ENCODE peak calls at places on chromosomes 4 and X, in eight cellular contexts. J, P, W, M, G, L, Y and X are unnamed samples.

GRCh38 chr4:1961563-1961962 is 47.2 kb downstream of the NELFA start:
- DNase-seq in J (no peak), P (no peak), W (no peak), M (no peak), G (no peak), L (no peak), Y (no peak), X (no peak)

GRCh38 chr4:113026556-113026955 is 22.9 kb upstream of the ANK2 start:
- DNase-seq in J (no peak), P (no peak), W (no peak), M (no peak), G (no peak), L (peak), Y (no peak), X (no peak)

GRCh38 chr4:169238445-169238844 is 32.3 kb downstream of the SH3RF1 start:
- DNase-seq in J (no peak), P (no peak), W (no peak), M (no peak), G (no peak), L (no peak), Y (peak), X (no peak)

GRCh38 chrX:129577473-129577872 is 37.4 kb downstream of the OCRL start:
- DNase-seq in J (peak), P (no peak), W (no peak), M (no peak), G (no peak), L (peak), Y (peak), X (no peak)

GRCh38 chrX:75522565-75523411 is at the start of gene ZDHHC15:
- DNase-seq in J (no peak), P (no peak), W (peak), M (peak), G (peak), L (no peak), Y (peak), X (peak)

GRCh38 chrX:132489256-132490085 is 633 bp upstream of the MBNL3 start:
- DNase-seq in J (peak), P (peak), W (no peak), M (peak), G (peak), L (no peak), Y (no peak), X (peak)

GRCh38 chr4:113404846-113405245 is 355.4 kb downstream of the ANK2 start:
- DNase-seq in J (no peak), P (peak), W (no peak), M (no peak), G (peak), L (no peak), Y (no peak), X (no peak)

GRCh38 chrX:29721152-29721551 is 494.2 kb upstream of the MAGEB2 start:
- DNase-seq in J (no peak), P (no peak), W (no peak), M (no peak), G (no peak), L (no peak), Y (no peak), X (no peak)

GRCh38 chr4:7699040-7699439 is 240.6 kb downstream of the AFAP1 start:
- DNase-seq in J (no peak), P (no peak), W (no peak), M (no peak), G (peak), L (peak), Y (peak), X (no peak)

GRCh38 chrX:135340827-135341226 is 31.5 kb downstream of the ETDC start:
- DNase-seq in J (no peak), P (no peak), W (no peak), M (no peak), G (no peak), L (no peak), Y (peak), X (no peak)

GRCh38 chrX:107565916-107566602 is 62.3 kb upstream of the PRPS1 start:
- DNase-seq in J (peak), P (no peak), W (no peak), M (peak), G (no peak), L (peak), Y (no peak), X (no peak)

GRCh38 chr4:99165978-99166377 is 21.9 kb upstream of the ADH4 start:
- DNase-seq in J (no peak), P (no peak), W (no peak), M (no peak), G (no peak), L (no peak), Y (no peak), X (no peak)

GRCh38 chr4:121656269-121656641 is 40.5 kb downstream of the ANXA5 start:
- DNase-seq in J (peak), P (peak), W (no peak), M (peak), G (peak), L (peak), Y (no peak), X (no peak)

GRCh38 chrX:30521440-30522182 is 56.0 kb downstream of the TASL start:
- DNase-seq in J (no peak), P (no peak), W (no peak), M (no peak), G (no peak), L (no peak), Y (peak), X (no peak)

GRCh38 chr4:34158883-34159282 is 2085.4 kb downstream of the ARAP2 start:
- DNase-seq in J (no peak), P (no peak), W (no peak), M (no peak), G (no peak), L (peak), Y (no peak), X (no peak)

GRCh38 chr4:11700751-11701226 is 272.1 kb upstream of the HS3ST1 start:
- DNase-seq in J (no peak), P (no peak), W (no peak), M (no peak), G (no peak), L (peak), Y (peak), X (no peak)

GRCh38 chrX:34881671-34882070 is 60.9 kb upstream of the FAM47B start:
- DNase-seq in J (no peak), P (no peak), W (no peak), M (no peak), G (no peak), L (no peak), Y (no peak), X (no peak)

GRCh38 chrX:73977542-73978169 is 326.3 kb upstream of the ZCCHC13 start:
- DNase-seq in J (no peak), P (no peak), W (no peak), M (peak), G (no peak), L (no peak), Y (no peak), X (peak)

GRCh38 chr4:61443813-61444510 is 243.8 kb downstream of the ADGRL3 start:
- DNase-seq in J (no peak), P (no peak), W (no peak), M (no peak), G (no peak), L (no peak), Y (no peak), X (no peak)

GRCh38 chr4:25750874-25751273 is 95.2 kb downstream of the SLC34A2 start:
- DNase-seq in J (no peak), P (no peak), W (no peak), M (no peak), G (no peak), L (no peak), Y (no peak), X (no peak)

GRCh38 chrX:99914676-99915075 is 495.4 kb downstream of the PCDH19 start:
- DNase-seq in J (no peak), P (no peak), W (no peak), M (no peak), G (no peak), L (no peak), Y (no peak), X (no peak)

GRCh38 chr4:15914291-15914690 is 24.2 kb downstream of the FGFBP1 start:
- DNase-seq in J (no peak), P (no peak), W (no peak), M (no peak), G (no peak), L (no peak), Y (no peak), X (no peak)

GRCh38 chrX:102712967-102713677 is 874 bp downstream of the GPRASP2 start:
- DNase-seq in J (peak), P (no peak), W (no peak), M (peak), G (peak), L (no peak), Y (peak), X (no peak)

GRCh38 chrX:68832101-68832416 is 3.2 kb downstream of the EFNB1 start:
- DNase-seq in J (no peak), P (peak), W (no peak), M (peak), G (peak), L (peak), Y (peak), X (no peak)

GRCh38 chr4:26207631-26208030 is 113.2 kb upstream of the RBPJ start:
- DNase-seq in J (no peak), P (no peak), W (no peak), M (no peak), G (no peak), L (no peak), Y (no peak), X (no peak)